ENCODE peak calls at places on chromosome 10, in six cellular contexts. K is heart right ventricle; L is heart left ventricle; P is activated CD4-positive, alpha-beta T cell treated with anti-CD3 and anti-CD28 coated beads, Interleukin-2, amount 50 U/mL, for 1 hour; Q is stimulated activated CD4-positive, alpha-beta T cell treated with anti-CD3 and anti-CD28 coated beads, Interleukin-15, amount 100 ng/mL, for 48 hours; D is GM10248. F is an unnamed sample.

GRCh38 chr10:90652519-90652918 is 205.3 kb downstream of the HTR7 start:
- DNase-seq in K (no peak), L (no peak), P (no peak), Q (no peak), D (no peak), F (no peak)

GRCh38 chr10:72334196-72334831 is 20.4 kb downstream of the DNAJB12 start:
- DNase-seq in K (no peak), L (no peak), P (no peak), Q (no peak), D (no peak), F (peak)

GRCh38 chr10:23157691-23158369 is 34.3 kb upstream of the PTF1A start:
- DNase-seq in K (no peak), L (no peak), P (no peak), Q (no peak), D (peak), F (peak)

GRCh38 chr10:74113546-74113945 is 37.1 kb downstream of the AP3M1 start:
- DNase-seq in K (no peak), L (no peak), P (no peak), Q (no peak), D (no peak), F (no peak)

GRCh38 chr10:128052696-128053095 is 73.5 kb downstream of the MKI67 start:
- DNase-seq in K (no peak), L (no peak), P (no peak), Q (no peak), D (no peak), F (no peak)

GRCh38 chr10:35451103-35452016 is 115.1 kb downstream of the CCNY start:
- DNase-seq in K (peak), L (peak), P (no peak), Q (no peak), D (peak), F (no peak)

GRCh38 chr10:92969151-92969550 is 91.4 kb upstream of the CYP26C1 start:
- DNase-seq in K (no peak), L (no peak), P (no peak), Q (no peak), D (no peak), F (no peak)

GRCh38 chr10:12507165-12507870 is 158.0 kb downstream of the CAMK1D start:
- DNase-seq in K (no peak), L (no peak), P (no peak), Q (no peak), D (no peak), F (no peak)

GRCh38 chr10:32253300-32253699 is 93.7 kb downstream of the EPC1 start:
- DNase-seq in K (no peak), L (no peak), P (no peak), Q (no peak), D (no peak), F (no peak)

GRCh38 chr10:43249151-43249961 is 17.5 kb downstream of the RASGEF1A start:
- DNase-seq in K (peak), L (peak), P (no peak), Q (no peak), D (no peak), F (no peak)

GRCh38 chr10:69757553-69758309 is 44.0 kb upstream of the COL13A1 start:
- DNase-seq in K (peak), L (peak), P (no peak), Q (no peak), D (no peak), F (no peak)

GRCh38 chr10:117496616-117497028 is 45.9 kb upstream of the EMX2 start:
- DNase-seq in K (peak), L (peak), P (peak), Q (peak), D (peak), F (peak)

GRCh38 chr10:43971306-43971705 is 322.6 kb upstream of the ZNF32 start:
- DNase-seq in K (no peak), L (no peak), P (no peak), Q (no peak), D (no peak), F (no peak)

GRCh38 chr10:118246340-118247247 is 95.5 kb downstream of the FAM204A start:
- DNase-seq in K (no peak), L (no peak), P (no peak), Q (no peak), D (no peak), F (no peak)

GRCh38 chr10:75814071-75814470 is 382.6 kb downstream of the LRMDA start:
- DNase-seq in K (no peak), L (no peak), P (no peak), Q (no peak), D (no peak), F (no peak)

GRCh38 chr10:11154809-11155208 is 137.1 kb downstream of the CELF2 start:
- DNase-seq in K (no peak), L (no peak), P (no peak), Q (no peak), D (no peak), F (no peak)

GRCh38 chr10:79298403-79299244 is 48.6 kb upstream of the PPIF start:
- DNase-seq in K (no peak), L (no peak), P (no peak), Q (no peak), D (no peak), F (peak)

GRCh38 chr10:62992145-62992721 is 140.9 kb upstream of the NRBF2 start:
- DNase-seq in K (peak), L (no peak), P (no peak), Q (no peak), D (peak), F (no peak)

GRCh38 chr10:43190775-43191174 is 52.5 kb downstream of the CSGALNACT2 start:
- DNase-seq in K (no peak), L (no peak), P (no peak), Q (no peak), D (no peak), F (no peak)

GRCh38 chr10:24456319-24456718 is 247.4 kb downstream of the KIAA1217 start:
- DNase-seq in K (no peak), L (no peak), P (no peak), Q (no peak), D (no peak), F (peak)

GRCh38 chr10:31961264-31961663 is 32.6 kb upstream of the ARHGAP12 start:
- DNase-seq in K (no peak), L (no peak), P (no peak), Q (no peak), D (no peak), F (no peak)

GRCh38 chr10:124418726-124419501 is at the start of gene OAT:
- DNase-seq in K (peak), L (peak), P (peak), Q (peak), D (peak), F (peak)

GRCh38 chr10:81096558-81096957 is 558.9 kb downstream of the SH2D4B start:
- DNase-seq in K (no peak), L (no peak), P (no peak), Q (no peak), D (no peak), F (no peak)

GRCh38 chr10:77723376-77723775 is 85.8 kb upstream of the KCNMA1 start:
- DNase-seq in K (no peak), L (no peak), P (no peak), Q (no peak), D (no peak), F (no peak)

GRCh38 chr10:33791295-33791694 is 456.8 kb upstream of the NRP1 start:
- DNase-seq in K (no peak), L (no peak), P (no peak), Q (no peak), D (no peak), F (no peak)

GRCh38 chr10:62635127-62635526 is 169.4 kb upstream of the ADO start:
- DNase-seq in K (no peak), L (no peak), P (no peak), Q (no peak), D (no peak), F (no peak)

GRCh38 chr10:12943425-12943824 is 58.1 kb downstream of the CCDC3 start:
- DNase-seq in K (no peak), L (no peak), P (no peak), Q (no peak), D (no peak), F (no peak)

F was measured in retinal pigment epithelial cell.